ENCODE peak calls at places on chromosome 11, in five cellular contexts. One of them, this sample, is unnamed.

GRCh38 chr11:107713009-107713408 is 1.2 kb upstream of the SLN start:
- DNase-seq in HCT116: no peak
- DNase-seq in K562: no peak
- DNase-seq in GM12878: no peak
- DNase-seq in HepG2: no peak
- DNase-seq in this sample: no peak

GRCh38 chr11:130775306-130776043 is 140.8 kb downstream of the SNX19 start:
- DNase-seq in HepG2: no peak
- DNase-seq in K562: no peak
- DNase-seq in HCT116: no peak
- DNase-seq in GM12878: no peak
- DNase-seq in this sample: no peak

GRCh38 chr11:2143652-2144548 is 4.7 kb upstream of the IGF2 start:
- DNase-seq in HCT116: no peak
- DNase-seq in HepG2: no peak
- DNase-seq in K562: peak; percentile 33
- DNase-seq in GM12878: no peak
- DNase-seq in this sample: no peak

GRCh38 chr11:134276396-134277175 is 407 bp downstream of the GLB1L3 start:
- DNase-seq in HCT116: no peak
- DNase-seq in GM12878: no peak
- DNase-seq in K562: no peak
- DNase-seq in HepG2: no peak
- DNase-seq in this sample: peak; percentile 77

GRCh38 chr11:61912530-61912898 is 4.9 kb downstream of the RAB3IL1 start:
- DNase-seq in HepG2: no peak
- DNase-seq in K562: no peak
- DNase-seq in GM12878: no peak
- DNase-seq in HCT116: no peak
- DNase-seq in this sample: peak; percentile 17

GRCh38 chr11:18495268-18495667 is 31.5 kb downstream of the TSG101 start:
- DNase-seq in HCT116: no peak
- DNase-seq in GM12878: no peak
- DNase-seq in HepG2: no peak
- DNase-seq in K562: no peak
- DNase-seq in this sample: no peak

GRCh38 chr11:122202951-122203456 is 87.0 kb upstream of the BLID start:
- DNase-seq in K562: peak; percentile 53
- DNase-seq in GM12878: no peak
- DNase-seq in HepG2: peak; percentile 17
- DNase-seq in HCT116: peak; percentile 81
- DNase-seq in this sample: peak; percentile 79

GRCh38 chr11:76152086-76152658 is 54.1 kb downstream of the WNT11 start:
- DNase-seq in HCT116: peak; percentile 57
- DNase-seq in HepG2: peak; percentile 70
- DNase-seq in GM12878: peak; percentile 60
- DNase-seq in K562: peak; percentile 89
- DNase-seq in this sample: no peak

GRCh38 chr11:17164361-17165246 is 43.2 kb downstream of the PIK3C2A start:
- DNase-seq in HepG2: peak; percentile 53
- DNase-seq in K562: no peak
- DNase-seq in HCT116: no peak
- DNase-seq in GM12878: no peak
- DNase-seq in this sample: no peak

GRCh38 chr11:11389238-11389637 is 36.2 kb upstream of the CSNK2A3 start:
- DNase-seq in GM12878: no peak
- DNase-seq in K562: no peak
- DNase-seq in HepG2: no peak
- DNase-seq in HCT116: no peak
- DNase-seq in this sample: no peak

GRCh38 chr11:66289548-66290331 is 797 bp upstream of the YIF1A start:
- DNase-seq in GM12878: peak; percentile 45
- DNase-seq in HepG2: no peak
- DNase-seq in HCT116: no peak
- DNase-seq in K562: peak; percentile 82
- DNase-seq in this sample: no peak

GRCh38 chr11:75292943-75293342 is 52.4 kb downstream of the TPBGL start:
- DNase-seq in GM12878: no peak
- DNase-seq in HepG2: no peak
- DNase-seq in HCT116: no peak
- DNase-seq in K562: no peak
- DNase-seq in this sample: no peak

GRCh38 chr11:8242480-8243280 is 21.0 kb downstream of the LMO1 start:
- DNase-seq in HCT116: no peak
- DNase-seq in GM12878: no peak
- DNase-seq in K562: no peak
- DNase-seq in HepG2: no peak
- DNase-seq in this sample: peak; percentile 65

GRCh38 chr11:130121430-130121978 is 38.1 kb upstream of the ST14 start:
- DNase-seq in HepG2: no peak
- DNase-seq in K562: no peak
- DNase-seq in HCT116: peak; percentile 29
- DNase-seq in GM12878: no peak
- DNase-seq in this sample: no peak

GRCh38 chr11:8102296-8102915 is 21.4 kb downstream of the TUB start:
- DNase-seq in HCT116: no peak
- DNase-seq in GM12878: no peak
- DNase-seq in K562: no peak
- DNase-seq in HepG2: no peak
- DNase-seq in this sample: no peak

GRCh38 chr11:115760528-115760837 is 256.3 kb upstream of the CADM1 start:
- DNase-seq in K562: no peak
- DNase-seq in HCT116: no peak
- DNase-seq in GM12878: no peak
- DNase-seq in HepG2: no peak
- DNase-seq in this sample: no peak

GRCh38 chr11:1521382-1522080 is 35.0 kb upstream of the MOB2 start:
- DNase-seq in HepG2: no peak
- DNase-seq in GM12878: peak; percentile 76
- DNase-seq in K562: no peak
- DNase-seq in HCT116: no peak
- DNase-seq in this sample: no peak

GRCh38 chr11:93521086-93521485 is 22.1 kb downstream of the SMCO4 start:
- DNase-seq in K562: no peak
- DNase-seq in GM12878: no peak
- DNase-seq in HepG2: no peak
- DNase-seq in HCT116: no peak
- DNase-seq in this sample: no peak

GRCh38 chr11:118295834-118296454 is 8.6 kb upstream of the CD3E start:
- DNase-seq in K562: no peak
- DNase-seq in HCT116: peak; percentile 43
- DNase-seq in GM12878: no peak
- DNase-seq in HepG2: peak; percentile 28
- DNase-seq in this sample: no peak

GRCh38 chr11:72738199-72739141 is 13.7 kb downstream of the ARAP1 start:
- DNase-seq in K562: peak; percentile 45
- DNase-seq in GM12878: no peak
- DNase-seq in HCT116: no peak
- DNase-seq in HepG2: no peak
- DNase-seq in this sample: no peak

DNA sequence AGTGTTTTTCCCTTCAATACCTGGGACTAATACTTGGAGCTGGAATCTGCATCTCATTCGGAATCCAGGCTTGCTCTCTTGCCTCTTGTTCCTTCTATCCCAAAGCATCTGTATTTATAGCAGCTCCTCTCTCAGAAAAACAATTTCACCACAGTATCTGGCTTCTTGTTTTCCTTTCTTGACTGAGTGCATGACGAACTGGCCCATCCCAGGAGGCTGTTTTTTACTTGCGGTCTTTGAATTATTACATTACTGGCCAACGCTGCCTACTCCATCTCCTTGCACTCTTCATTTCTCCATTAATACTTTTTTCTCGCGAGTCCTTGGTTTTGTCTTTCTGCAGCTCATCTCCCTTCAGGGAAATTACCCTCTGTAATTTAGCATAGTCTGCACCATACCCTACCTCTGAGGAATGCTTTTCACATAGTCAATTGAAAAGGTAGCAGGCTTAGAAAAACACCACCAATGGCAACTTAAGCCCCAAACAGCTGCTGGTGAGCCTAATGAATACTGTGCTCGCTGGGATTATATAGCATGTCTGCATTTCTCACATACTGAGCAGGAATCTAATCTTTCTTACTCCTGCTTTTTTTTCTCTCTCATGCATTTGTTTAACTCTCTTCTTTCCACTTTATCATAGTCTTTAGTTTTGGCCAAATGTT is 277.3 kb upstream of the SESN3 start:
- DNase-seq in GM12878: no peak
- DNase-seq in K562: no peak
- DNase-seq in HCT116: no peak
- DNase-seq in HepG2: no peak
- DNase-seq in this sample: no peak
- TF ChIP-seq JUND in GM12878: no peak
- TF ChIP-seq JUND in K562: no peak
- TF ChIP-seq JUND in HCT116: no peak
- TF ChIP-seq JUND in HepG2: no peak
- TF ChIP-seq JUND in this sample: no peak

GRCh38 chr11:67452141-67452952 is at the start of gene GPR152:
- DNase-seq in HepG2: no peak
- DNase-seq in HCT116: no peak
- DNase-seq in GM12878: no peak
- DNase-seq in K562: no peak
- DNase-seq in this sample: no peak
- H3K4me3 ChIP-seq in HepG2: no peak within 1 kb of the TSS
- H3K4me3 ChIP-seq in HCT116: no peak within 1 kb of the TSS
- H3K4me3 ChIP-seq in GM12878: no peak within 1 kb of the TSS
- H3K4me3 ChIP-seq in K562: no peak within 1 kb of the TSS
- H3K4me3 ChIP-seq in this sample: no peak within 1 kb of the TSS

GRCh38 chr11:29656557-29656956 is 360.3 kb downstream of the KCNA4 start:
- DNase-seq in K562: no peak
- DNase-seq in GM12878: no peak
- DNase-seq in HCT116: no peak
- DNase-seq in HepG2: no peak
- DNase-seq in this sample: no peak
- TF ChIP-seq JUND in K562: no peak
- TF ChIP-seq JUND in GM12878: no peak
- TF ChIP-seq JUND in HCT116: no peak
- TF ChIP-seq JUND in HepG2: no peak
- TF ChIP-seq JUND in this sample: no peak

DNA sequence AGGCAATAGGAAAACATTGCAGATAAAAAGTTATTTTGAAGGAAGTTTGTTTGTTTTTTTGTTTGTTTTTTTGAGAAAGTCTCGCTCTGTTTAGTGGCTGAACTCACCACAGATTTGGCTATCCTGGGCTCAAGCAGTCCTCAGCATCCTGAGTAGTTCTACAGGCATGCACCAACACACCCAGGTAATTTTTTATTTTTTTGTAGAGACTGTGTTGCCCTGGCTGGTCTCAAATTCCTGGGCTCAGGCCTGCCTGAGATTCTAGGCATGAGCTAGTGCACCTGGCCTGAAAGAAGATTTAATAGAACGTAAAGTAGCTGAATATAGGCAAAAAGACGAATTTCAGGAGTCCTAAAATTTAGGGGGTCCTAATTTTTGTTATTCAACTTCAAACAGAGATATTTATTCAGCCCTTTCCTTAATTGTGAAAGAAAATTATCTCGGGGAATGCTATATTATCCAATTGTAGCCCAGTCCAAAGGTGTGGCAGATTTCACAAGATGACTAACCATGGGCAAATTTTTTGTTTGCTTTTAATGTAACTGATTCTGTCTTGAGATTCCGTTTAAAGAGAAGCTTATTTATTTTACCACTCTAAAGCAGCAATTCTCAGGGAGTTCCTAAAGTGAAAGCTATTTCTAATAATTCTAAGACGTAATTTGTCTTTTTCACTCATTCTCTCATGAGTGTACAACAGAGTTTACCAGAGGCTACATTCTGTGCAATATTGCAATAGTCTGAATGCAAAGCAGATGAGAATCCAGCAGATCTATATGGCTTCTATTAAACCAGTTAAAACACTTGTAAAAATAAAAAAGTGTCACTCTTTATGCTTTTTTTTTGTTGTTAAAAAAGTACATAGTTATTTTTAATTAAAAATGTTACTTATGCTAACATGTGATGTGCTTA is 879 bp downstream of the IL18 start:
- DNase-seq in K562: no peak
- DNase-seq in HCT116: no peak
- DNase-seq in GM12878: no peak
- DNase-seq in HepG2: peak; percentile 21
- DNase-seq in this sample: no peak
- H3K4me3 ChIP-seq in K562: no peak overlapping the region
- H3K4me3 ChIP-seq in HCT116: peak overlapping the region; percentile 79
- H3K4me3 ChIP-seq in GM12878: no peak overlapping the region
- H3K4me3 ChIP-seq in HepG2: no peak overlapping the region
- H3K4me3 ChIP-seq in this sample: no peak overlapping the region

GRCh38 chr11:64876835-64877341 is 1.5 kb downstream of the EHD1 start:
- DNase-seq in HCT116: no peak
- DNase-seq in HepG2: peak; percentile 39
- DNase-seq in K562: no peak
- DNase-seq in GM12878: no peak
- DNase-seq in this sample: no peak
- TF ChIP-seq JUND in HCT116: no peak
- TF ChIP-seq JUND in HepG2: peak; percentile 17
- TF ChIP-seq JUND in K562: no peak
- TF ChIP-seq JUND in GM12878: no peak
- TF ChIP-seq JUND in this sample: no peak

This sample was measured in SK-N-SH.